ENCODE peak calls at places on chromosomes 6 and 20, in eight cellular contexts. S, A, M, G, Q, K, X and T are unnamed samples.

GRCh38 chr20:44600301-44600700 is 17.9 kb downstream of the PKIG start:
- DNase-seq in S (no peak), G (no peak), K (no peak), X (no peak), A (no peak), M (no peak), Q (no peak), T (no peak)

GRCh38 chr6:2976571-2977085 is 5.3 kb upstream of the SERPINB6 start:
- DNase-seq in K (no peak), Q (no peak), X (peak; percentile 71), S (no peak), G (no peak), A (no peak), M (no peak), T (no peak)

GRCh38 chr20:38452880-38453624 is 17.9 kb upstream of the SNHG17 start:
- DNase-seq in G (no peak), X (peak; percentile 77), M (no peak), K (no peak), Q (no peak), S (no peak), A (no peak), T (no peak)

GRCh38 chr6:13766201-13766634 is 48.1 kb downstream of the MCUR1 start:
- DNase-seq in M (no peak), G (no peak), X (no peak), K (no peak), S (no peak), Q (no peak), A (no peak), T (no peak)

GRCh38 chr6:160188773-160189172 is 67.2 kb downstream of the SLC22A1 start:
- DNase-seq in S (no peak), A (no peak), X (no peak), G (no peak), Q (no peak), K (no peak), M (no peak), T (no peak)

GRCh38 chr20:23155141-23155590 is 69.0 kb upstream of the CD93 start:
- DNase-seq in A (no peak), G (no peak), M (no peak), K (no peak), S (no peak), Q (no peak), X (no peak), T (no peak)

GRCh38 chr6:42599558-42599957 is 35.7 kb downstream of the UBR2 start:
- DNase-seq in Q (no peak), M (no peak), S (no peak), G (no peak), A (no peak), K (no peak), X (no peak), T (no peak)

GRCh38 chr20:19495905-19496703 is 262.0 kb upstream of the RIN2 start:
- DNase-seq in X (no peak), G (peak; percentile 20), A (no peak), Q (no peak), M (peak; percentile 81), S (no peak), K (peak; percentile 70), T (no peak)

GRCh38 chr6:135129139-135129867 is 51.8 kb upstream of the MYB start:
- DNase-seq in X (no peak), G (no peak), M (no peak), K (no peak), A (no peak), S (no peak), Q (peak; percentile 12), T (no peak)

GRCh38 chr6:5580736-5581568 is 319.6 kb downstream of the FARS2 start:
- DNase-seq in X (no peak), Q (peak; percentile 10), S (no peak), M (no peak), G (no peak), K (no peak), A (no peak), T (no peak)

GRCh38 chr6:154276810-154277577 is 79.6 kb downstream of the IPCEF1 start:
- DNase-seq in Q (peak; percentile 28), A (no peak), G (no peak), K (no peak), M (no peak), X (peak; percentile 42), S (no peak), T (peak; percentile 18)

GRCh38 chr20:20002101-20002998 is 14.8 kb upstream of the NAA20 start:
- DNase-seq in M (no peak), Q (no peak), X (no peak), G (no peak), S (no peak), K (no peak), A (no peak), T (no peak)

GRCh38 chr6:161150566-161150965 is 123.3 kb downstream of the AGPAT4 start:
- DNase-seq in G (no peak), Q (no peak), A (no peak), K (no peak), X (no peak), S (no peak), M (no peak), T (no peak)

GRCh38 chr6:122553697-122554096 is 56.5 kb upstream of the PKIB start:
- DNase-seq in G (no peak), Q (no peak), M (no peak), K (no peak), A (no peak), X (no peak), S (no peak), T (no peak)

GRCh38 chr6:148365037-148365436 is 22.4 kb downstream of the SASH1 start:
- DNase-seq in G (no peak), A (no peak), Q (no peak), K (no peak), S (no peak), X (no peak), M (no peak), T (no peak)

DNA sequence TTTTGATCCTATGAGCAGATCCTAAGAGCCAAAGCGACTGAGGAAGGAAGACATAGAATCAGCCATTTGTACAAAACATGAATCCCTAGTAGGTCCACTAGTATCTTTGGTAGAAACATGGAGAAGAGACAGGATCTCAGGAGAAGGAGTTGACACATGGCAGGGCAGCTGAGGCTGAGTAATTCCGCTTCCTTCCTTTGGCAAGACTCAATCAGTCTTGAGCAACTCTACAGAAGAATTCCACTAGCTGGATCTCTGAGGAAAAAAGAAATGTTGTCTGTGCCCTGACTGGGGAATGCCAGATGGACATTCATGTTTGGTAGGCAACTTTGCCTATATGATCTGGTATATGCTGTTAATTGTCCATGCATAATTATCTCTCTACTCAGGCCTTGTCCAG is 35.3 kb downstream of the ESR1 start:
- DNase-seq in S (no peak), M (no peak), A (no peak), K (no peak), X (no peak), G (no peak), Q (no peak), T (no peak)
- H3K4me3 ChIP-seq in S (no peak overlapping the region), M (no peak overlapping the region), A (no peak overlapping the region), K (no peak overlapping the region), X (no peak overlapping the region), G (no peak overlapping the region), Q (no peak overlapping the region), T (no peak overlapping the region)

DNA sequence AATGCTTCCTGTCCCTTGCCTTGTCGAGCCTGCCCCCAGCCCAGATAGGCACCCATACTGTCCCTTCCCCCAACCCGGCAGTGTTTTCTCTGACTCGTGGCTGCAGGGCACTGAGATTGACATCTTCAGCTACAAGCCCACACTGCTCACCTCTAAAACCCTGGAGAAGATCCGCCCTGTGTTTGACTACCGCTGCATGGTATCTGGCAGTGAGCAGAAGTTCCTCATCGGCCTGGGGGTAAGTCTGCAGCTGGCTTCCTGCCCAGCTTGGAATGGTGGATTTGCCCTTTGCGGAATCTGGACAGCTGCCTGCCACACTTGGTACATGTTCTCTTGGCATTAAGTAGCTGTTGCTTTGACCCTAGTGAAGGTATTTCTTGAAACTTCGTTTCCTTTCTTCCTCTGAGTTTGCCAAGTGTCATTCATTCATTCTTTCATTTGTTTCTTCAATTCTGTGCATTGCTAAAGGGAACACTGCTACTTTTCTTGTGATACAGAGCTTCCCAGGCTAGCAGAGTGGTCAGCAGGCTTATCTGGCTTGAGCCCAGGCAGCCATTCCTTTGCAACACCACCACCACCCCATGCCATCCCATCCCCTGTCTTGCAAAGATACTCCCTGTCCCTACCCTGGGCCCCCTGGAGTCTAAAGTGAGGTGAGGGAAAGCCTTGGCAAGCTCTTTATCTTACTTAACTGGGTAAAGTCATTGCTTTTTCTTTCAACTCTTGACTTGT is 26.2 kb downstream of the CCDC167 start:
- DNase-seq in A (no peak), M (no peak), Q (no peak), S (no peak), K (no peak), X (peak; percentile 88), G (peak; percentile 49), T (no peak)
- H3K36me3 ChIP-seq in A (peaks cover 34% of the 10 kb centered on the region), M (peaks cover 79% of the 10 kb centered on the region), Q (peaks cover 23% of the 10 kb centered on the region), S (peaks cover 38% of the 10 kb centered on the region), K (peaks cover 6% of the 10 kb centered on the region), X (peaks cover 12% of the 10 kb centered on the region), G (peaks cover 81% of the 10 kb centered on the region), T (peaks cover 23% of the 10 kb centered on the region)

GRCh38 chr20:48278961-48279481 is 493.7 kb upstream of the SULF2 start:
- DNase-seq in A (no peak), M (no peak), X (peak; percentile 87), S (no peak), Q (no peak), G (no peak), K (no peak), T (no peak)

GRCh38 chr20:48275325-48275724 is 490.0 kb upstream of the SULF2 start:
- DNase-seq in X (no peak), S (no peak), G (no peak), Q (no peak), M (no peak), A (no peak), K (no peak), T (no peak)

GRCh38 chr20:48273843-48274242 is 488.6 kb upstream of the SULF2 start:
- DNase-seq in G (no peak), M (no peak), A (no peak), K (no peak), S (no peak), X (no peak), Q (no peak), T (no peak)

GRCh38 chr20:48275737-48276342 is 490.6 kb upstream of the SULF2 start:
- DNase-seq in X (no peak), Q (no peak), A (no peak), S (no peak), G (no peak), K (no peak), M (no peak), T (peak; percentile 38)
- H3K4me3 ChIP-seq in X (no peak overlapping the region), Q (no peak overlapping the region), A (no peak overlapping the region), S (no peak overlapping the region), G (no peak overlapping the region), K (no peak overlapping the region), M (no peak overlapping the region), T (no peak overlapping the region)

GRCh38 chr20:59033093-59033492 is 958 bp upstream of the ATP5F1E start:
- DNase-seq in A (no peak), G (no peak), M (no peak), Q (no peak), S (no peak), X (no peak), K (no peak), T (no peak)
- H3K36me3 ChIP-seq in A (peaks cover 8% of the 10 kb centered on the region), G (peaks cover 78% of the 10 kb centered on the region), M (peaks cover 58% of the 10 kb centered on the region), Q (peaks cover 25% of the 10 kb centered on the region), S (peaks cover 36% of the 10 kb centered on the region), X (peaks cover 35% of the 10 kb centered on the region), K (peaks cover 8% of the 10 kb centered on the region), T (peaks cover 10% of the 10 kb centered on the region)

DNA sequence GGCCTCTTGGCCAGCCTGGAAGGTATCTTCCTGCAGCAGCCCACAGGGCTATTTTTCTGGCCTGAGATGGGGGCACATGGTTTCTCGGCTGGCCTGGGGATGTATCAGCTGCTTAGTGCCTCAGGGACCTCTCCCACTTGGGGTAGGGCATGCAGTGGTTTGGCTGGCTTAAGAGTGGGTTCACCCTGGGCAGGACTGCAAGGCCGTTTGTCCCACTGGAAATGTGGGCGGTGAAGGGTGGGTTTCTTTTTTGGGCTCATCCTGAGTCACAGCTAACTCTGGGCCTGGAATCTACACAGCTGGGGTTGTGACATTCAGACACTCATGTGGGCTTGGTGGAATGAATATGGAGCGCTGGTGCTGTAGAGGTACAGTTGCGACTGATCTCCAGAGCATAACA is 62.0 kb downstream of the CDH26 start:
- DNase-seq in G (no peak), A (no peak), M (no peak), S (no peak), X (no peak), Q (no peak), K (no peak), T (no peak)
- H3K4me3 ChIP-seq in G (no peak overlapping the region), A (no peak overlapping the region), M (no peak overlapping the region), S (no peak overlapping the region), X (no peak overlapping the region), Q (no peak overlapping the region), K (no peak overlapping the region), T (no peak overlapping the region)